ENCODE peak calls at places on chromosomes 5 and 9, in five cellular contexts. S is nucleus accumbens, I is adipocyte, A is NB4, L is hepatic stellate cell. P is an unnamed sample.

GRCh38 chr5:43192558-43193170 is 639 bp downstream of the NIM1K start:
- DNase-seq in S (peak), I (peak), A (no peak), L (peak), P (no peak)

GRCh38 chr9:123131258-123131657 is 97.8 kb downstream of the GPR21 start:
- DNase-seq in S (no peak), I (peak), A (no peak), L (no peak), P (no peak)

GRCh38 chr9:16268037-16269010 is 602.1 kb downstream of the BNC2 start:
- DNase-seq in S (no peak), I (peak), A (no peak), L (no peak), P (peak)

GRCh38 chr5:111774525-111774924 is 17.5 kb upstream of the NREP start:
- DNase-seq in S (no peak), I (peak), A (peak), L (no peak), P (no peak)

GRCh38 chr9:113934167-113934566 is 58.1 kb downstream of the ZNF618 start:
- DNase-seq in S (no peak), I (no peak), A (no peak), L (no peak), P (no peak)

GRCh38 chr5:73363911-73364730 is 84.5 kb downstream of the FOXD1 start:
- DNase-seq in S (no peak), I (peak), A (peak), L (no peak), P (no peak)

GRCh38 chr5:10572451-10572850 is 8.6 kb downstream of the ANKRD33B start:
- DNase-seq in S (no peak), I (no peak), A (no peak), L (no peak), P (no peak)

GRCh38 chr5:172806897-172807672 is 27.0 kb upstream of the ERGIC1 start:
- DNase-seq in S (no peak), I (peak), A (peak), L (peak), P (no peak)

GRCh38 chr9:125931211-125931610 is 184.0 kb downstream of the PBX3 start:
- DNase-seq in S (no peak), I (no peak), A (no peak), L (no peak), P (no peak)

GRCh38 chr9:5671711-5672353 is 42.9 kb downstream of the RIC1 start:
- DNase-seq in S (no peak), I (no peak), A (no peak), L (no peak), P (no peak)

GRCh38 chr9:128818839-128819715 is 777 bp downstream of the ENDOG start:
- DNase-seq in S (peak), I (peak), A (peak), L (peak), P (no peak)

GRCh38 chr5:180641566-180641900 is 7.9 kb downstream of the FLT4 start:
- DNase-seq in S (no peak), I (no peak), A (no peak), L (no peak), P (no peak)

GRCh38 chr9:135480942-135481315 is 1.3 kb downstream of the PPP1R26 start:
- DNase-seq in S (no peak), I (no peak), A (no peak), L (no peak), P (no peak)

GRCh38 chr5:30331534-30331933 is 862.0 kb upstream of the CDH6 start:
- DNase-seq in S (no peak), I (no peak), A (no peak), L (no peak), P (no peak)

GRCh38 chr9:98132806-98133631 is 14.0 kb upstream of the TRIM14 start:
- DNase-seq in S (no peak), I (no peak), A (no peak), L (no peak), P (no peak)

GRCh38 chr5:35608881-35609779 is 8.5 kb upstream of the SPEF2 start:
- DNase-seq in S (no peak), I (peak), A (no peak), L (no peak), P (peak)

GRCh38 chr5:81626524-81626923 is 124.4 kb downstream of the SSBP2 start:
- DNase-seq in S (no peak), I (peak), A (peak), L (peak), P (peak)

GRCh38 chr5:174448662-174449061 is 275.7 kb upstream of the MSX2 start:
- DNase-seq in S (no peak), I (no peak), A (no peak), L (no peak), P (no peak)

GRCh38 chr5:126301056-126301455 is 122.2 kb upstream of the GRAMD2B start:
- DNase-seq in S (no peak), I (peak), A (no peak), L (no peak), P (no peak)

GRCh38 chr9:134617246-134617645 is 24.4 kb upstream of the COL5A1 start:
- DNase-seq in S (no peak), I (no peak), A (no peak), L (no peak), P (no peak)

GRCh38 chr5:9376363-9377117 is 169.3 kb downstream of the SEMA5A start:
- DNase-seq in S (no peak), I (no peak), A (no peak), L (no peak), P (no peak)

GRCh38 chr9:86239053-86239770 is 20.2 kb downstream of the C9orf153 start:
- DNase-seq in S (no peak), I (peak), A (no peak), L (no peak), P (no peak)

GRCh38 chr9:91163441-91163772 is 198.3 kb downstream of the AUH start:
- DNase-seq in S (no peak), I (no peak), A (no peak), L (no peak), P (no peak)

GRCh38 chr5:136001531-136001930 is 27.3 kb upstream of the TGFBI start:
- DNase-seq in S (no peak), I (peak), A (peak), L (no peak), P (no peak)

GRCh38 chr9:841371-842209 is at the start of gene DMRT1:
- DNase-seq in S (no peak), I (no peak), A (no peak), L (no peak), P (no peak)